ENCODE peak calls at places on chromosomes 12 and 14, in four cellular contexts. One of them, this sample, is unnamed.

GRCh38 chr12:71194657-71195056 is 36.9 kb upstream of the TSPAN8 start:
- DNase-seq in transverse colon: no peak
- DNase-seq in astrocyte: peak; percentile 8
- DNase-seq in right lobe of liver: no peak
- DNase-seq in this sample: no peak

GRCh38 chr14:87405563-87405962 is 587.4 kb downstream of the GALC start:
- DNase-seq in astrocyte: no peak
- DNase-seq in transverse colon: no peak
- DNase-seq in right lobe of liver: no peak
- DNase-seq in this sample: no peak

GRCh38 chr14:69580009-69580577 is 5.4 kb upstream of the CCDC177 start:
- DNase-seq in transverse colon: no peak
- DNase-seq in astrocyte: peak; percentile 91
- DNase-seq in right lobe of liver: no peak
- DNase-seq in this sample: no peak

GRCh38 chr12:82554529-82554928 is 132.2 kb upstream of the TMTC2 start:
- DNase-seq in right lobe of liver: no peak
- DNase-seq in transverse colon: no peak
- DNase-seq in astrocyte: peak; percentile 12
- DNase-seq in this sample: no peak

GRCh38 chr12:102962532-102962931 is 5.1 kb downstream of the ASCL1 start:
- DNase-seq in astrocyte: no peak
- DNase-seq in transverse colon: no peak
- DNase-seq in right lobe of liver: no peak
- DNase-seq in this sample: no peak

GRCh38 chr12:120830052-120830940 is 73.9 kb downstream of the SPPL3 start:
- DNase-seq in right lobe of liver: no peak
- DNase-seq in astrocyte: no peak
- DNase-seq in transverse colon: no peak
- DNase-seq in this sample: no peak

GRCh38 chr14:56760164-56760914 is 49.9 kb downstream of the OTX2 start:
- DNase-seq in transverse colon: no peak
- DNase-seq in astrocyte: no peak
- DNase-seq in right lobe of liver: no peak
- DNase-seq in this sample: no peak

GRCh38 chr14:85252011-85252410 is 277.9 kb upstream of the FLRT2 start:
- DNase-seq in astrocyte: peak; percentile 60
- DNase-seq in right lobe of liver: no peak
- DNase-seq in transverse colon: no peak
- DNase-seq in this sample: no peak

GRCh38 chr12:132489078-132489601 is 811 bp upstream of the FBRSL1 start:
- DNase-seq in astrocyte: no peak
- DNase-seq in right lobe of liver: peak; percentile 74
- DNase-seq in transverse colon: peak; percentile 68
- DNase-seq in this sample: peak; percentile 59

GRCh38 chr12:67758119-67758873 is 109.8 kb downstream of the DYRK2 start:
- DNase-seq in transverse colon: no peak
- DNase-seq in astrocyte: no peak
- DNase-seq in right lobe of liver: no peak
- DNase-seq in this sample: peak; percentile 25

GRCh38 chr12:117552971-117553370 is 191.5 kb upstream of the NOS1 start:
- DNase-seq in right lobe of liver: no peak
- DNase-seq in astrocyte: no peak
- DNase-seq in transverse colon: no peak
- DNase-seq in this sample: no peak

GRCh38 chr12:16272222-16272621 is 5.3 kb downstream of the SLC15A5 start:
- DNase-seq in transverse colon: no peak
- DNase-seq in right lobe of liver: no peak
- DNase-seq in astrocyte: no peak
- DNase-seq in this sample: no peak

GRCh38 chr12:62259311-62259992 is 752 bp upstream of the USP15 start:
- DNase-seq in astrocyte: no peak
- DNase-seq in transverse colon: peak; percentile 10
- DNase-seq in right lobe of liver: no peak
- DNase-seq in this sample: no peak

GRCh38 chr12:32947203-32947795 is 50.7 kb upstream of the PKP2 start:
- DNase-seq in transverse colon: no peak
- DNase-seq in astrocyte: no peak
- DNase-seq in right lobe of liver: no peak
- DNase-seq in this sample: no peak

GRCh38 chr12:88639361-88639760 is 59.1 kb upstream of the KITLG start:
- DNase-seq in transverse colon: no peak
- DNase-seq in astrocyte: peak; percentile 64
- DNase-seq in right lobe of liver: no peak
- DNase-seq in this sample: no peak

GRCh38 chr12:15446798-15447197 is 124.5 kb downstream of the PTPRO start:
- DNase-seq in astrocyte: peak; percentile 57
- DNase-seq in right lobe of liver: no peak
- DNase-seq in transverse colon: no peak
- DNase-seq in this sample: no peak

GRCh38 chr12:42262271-42262670 is 24.2 kb upstream of the YAF2 start:
- DNase-seq in transverse colon: no peak
- DNase-seq in astrocyte: no peak
- DNase-seq in right lobe of liver: no peak
- DNase-seq in this sample: no peak

GRCh38 chr12:59699408-59700144 is 103.7 kb downstream of the SLC16A7 start:
- DNase-seq in transverse colon: no peak
- DNase-seq in right lobe of liver: no peak
- DNase-seq in astrocyte: peak; percentile 73
- DNase-seq in this sample: no peak

GRCh38 chr14:50531595-50532501 is 521 bp downstream of the MAP4K5 start:
- DNase-seq in transverse colon: peak; percentile 51
- DNase-seq in right lobe of liver: peak; percentile 64
- DNase-seq in astrocyte: no peak
- DNase-seq in this sample: peak; percentile 70

GRCh38 chr14:28635387-28635786 is 131.2 kb upstream of the FOXG1 start:
- DNase-seq in astrocyte: peak; percentile 14
- DNase-seq in transverse colon: no peak
- DNase-seq in right lobe of liver: no peak
- DNase-seq in this sample: peak; percentile 2

GRCh38 chr14:97178781-97179180 is 381.6 kb downstream of the VRK1 start:
- DNase-seq in right lobe of liver: no peak
- DNase-seq in transverse colon: no peak
- DNase-seq in astrocyte: peak; percentile 34
- DNase-seq in this sample: no peak

GRCh38 chr14:68678471-68678870 is 114.4 kb downstream of the ZFP36L1 start:
- DNase-seq in transverse colon: no peak
- DNase-seq in right lobe of liver: no peak
- DNase-seq in astrocyte: no peak
- DNase-seq in this sample: no peak

GRCh38 chr12:34396861-34397590 is 374.7 kb downstream of the ALG10 start:
- DNase-seq in right lobe of liver: peak; percentile 28
- DNase-seq in transverse colon: peak; percentile 2
- DNase-seq in astrocyte: no peak
- DNase-seq in this sample: no peak

GRCh38 chr14:70785556-70785955 is 23.8 kb downstream of the MAP3K9 start:
- DNase-seq in transverse colon: no peak
- DNase-seq in astrocyte: no peak
- DNase-seq in right lobe of liver: no peak
- DNase-seq in this sample: no peak

GRCh38 chr12:119229205-119229604 is 50.5 kb downstream of the HSPB8 start:
- DNase-seq in transverse colon: no peak
- DNase-seq in astrocyte: no peak
- DNase-seq in right lobe of liver: no peak
- DNase-seq in this sample: no peak

GRCh38 chr14:55585854-55586253 is 5.8 kb downstream of the KTN1 start:
- DNase-seq in astrocyte: peak; percentile 64
- DNase-seq in right lobe of liver: no peak
- DNase-seq in transverse colon: no peak
- DNase-seq in this sample: no peak

GRCh38 chr14:103676881-103677675 is 38.2 kb downstream of the XRCC3 start:
- DNase-seq in transverse colon: no peak
- DNase-seq in right lobe of liver: no peak
- DNase-seq in astrocyte: no peak
- DNase-seq in this sample: no peak

GRCh38 chr12:54140958-54141388 is 47.8 kb downstream of the SMUG1 start:
- DNase-seq in right lobe of liver: no peak
- DNase-seq in astrocyte: no peak
- DNase-seq in transverse colon: no peak
- DNase-seq in this sample: no peak

GRCh38 chr12:129676411-129676810 is 227.4 kb downstream of the TMEM132D start:
- DNase-seq in astrocyte: no peak
- DNase-seq in transverse colon: no peak
- DNase-seq in right lobe of liver: no peak
- DNase-seq in this sample: no peak

GRCh38 chr12:77433799-77434198 is 368.4 kb upstream of the E2F7 start:
- DNase-seq in transverse colon: no peak
- DNase-seq in astrocyte: peak; percentile 69
- DNase-seq in right lobe of liver: no peak
- DNase-seq in this sample: no peak

GRCh38 chr12:2623472-2623871 is 171.3 kb upstream of the FKBP4 start:
- DNase-seq in transverse colon: no peak
- DNase-seq in right lobe of liver: no peak
- DNase-seq in astrocyte: no peak
- DNase-seq in this sample: no peak

GRCh38 chr14:25431211-25432076 is 381.5 kb upstream of the STXBP6 start:
- DNase-seq in astrocyte: no peak
- DNase-seq in right lobe of liver: peak; percentile 56
- DNase-seq in transverse colon: peak; percentile 19
- DNase-seq in this sample: no peak

GRCh38 chr14:93073366-93073722 is 42.4 kb downstream of the ITPK1 start:
- DNase-seq in transverse colon: peak; percentile 47
- DNase-seq in right lobe of liver: no peak
- DNase-seq in astrocyte: no peak
- DNase-seq in this sample: no peak

GRCh38 chr14:38003746-38004609 is 203.7 kb upstream of the SSTR1 start:
- DNase-seq in astrocyte: no peak
- DNase-seq in transverse colon: no peak
- DNase-seq in right lobe of liver: no peak
- DNase-seq in this sample: no peak

GRCh38 chr12:123231931-123232330 is 1.0 kb downstream of the MPHOSPH9 start:
- DNase-seq in right lobe of liver: no peak
- DNase-seq in astrocyte: no peak
- DNase-seq in transverse colon: no peak
- DNase-seq in this sample: no peak
- H3K27me3 ChIP-seq in right lobe of liver: no peaks in the 10 kb centered on the region
- H3K27me3 ChIP-seq in astrocyte: no peaks in the 10 kb centered on the region
- H3K27me3 ChIP-seq in transverse colon: no peaks in the 10 kb centered on the region
- H3K27me3 ChIP-seq in this sample: no peaks in the 10 kb centered on the region

GRCh38 chr12:101935769-101936741 is 58.7 kb downstream of the DRAM1 start:
- DNase-seq in astrocyte: peak; percentile 97
- DNase-seq in transverse colon: peak; percentile 24
- DNase-seq in right lobe of liver: no peak
- DNase-seq in this sample: peak; percentile 68
- TF ChIP-seq CTCF in astrocyte: no peak
- TF ChIP-seq CTCF in transverse colon: no peak
- TF ChIP-seq CTCF in right lobe of liver: no peak
- TF ChIP-seq CTCF in this sample: no peak

GRCh38 chr14:61406198-61406597 is 84.8 kb downstream of the PRKCH start:
- DNase-seq in astrocyte: no peak
- DNase-seq in transverse colon: no peak
- DNase-seq in right lobe of liver: no peak
- DNase-seq in this sample: no peak
- H3K4me3 ChIP-seq in astrocyte: no peak overlapping the region
- H3K4me3 ChIP-seq in transverse colon: no peak overlapping the region
- H3K4me3 ChIP-seq in right lobe of liver: no peak overlapping the region
- H3K4me3 ChIP-seq in this sample: no peak overlapping the region

GRCh38 chr12:49094966-49095365 is 365 bp upstream of the DHH start:
- DNase-seq in astrocyte: no peak
- DNase-seq in transverse colon: no peak
- DNase-seq in right lobe of liver: no peak
- DNase-seq in this sample: no peak
- H3K27me3 ChIP-seq in astrocyte: peaks cover 44% of the 10 kb centered on the region
- H3K27me3 ChIP-seq in transverse colon: peaks cover 51% of the 10 kb centered on the region
- H3K27me3 ChIP-seq in right lobe of liver: no peaks in the 10 kb centered on the region
- H3K27me3 ChIP-seq in this sample: no peaks in the 10 kb centered on the region

GRCh38 chr12:5433081-5433839 is 1.4 kb downstream of the NTF3 start:
- DNase-seq in transverse colon: no peak
- DNase-seq in astrocyte: no peak
- DNase-seq in right lobe of liver: peak; percentile 80
- DNase-seq in this sample: no peak
- TF ChIP-seq CTCF in transverse colon: no peak
- TF ChIP-seq CTCF in astrocyte: no peak
- TF ChIP-seq CTCF in right lobe of liver: no peak
- TF ChIP-seq CTCF in this sample: no peak

GRCh38 chr14:65424531-65424930 is 12.0 kb downstream of the FUT8 start:
- DNase-seq in right lobe of liver: no peak
- DNase-seq in transverse colon: no peak
- DNase-seq in astrocyte: no peak
- DNase-seq in this sample: no peak

GRCh38 chr14:65422093-65422834 is 9.7 kb downstream of the FUT8 start:
- DNase-seq in astrocyte: peak; percentile 39
- DNase-seq in right lobe of liver: no peak
- DNase-seq in transverse colon: no peak
- DNase-seq in this sample: no peak

GRCh38 chr14:65419593-65420252 is 7.2 kb downstream of the FUT8 start:
- DNase-seq in right lobe of liver: no peak
- DNase-seq in transverse colon: no peak
- DNase-seq in astrocyte: no peak
- DNase-seq in this sample: no peak

GRCh38 chr14:65423986-65424385 is 11.5 kb downstream of the FUT8 start:
- DNase-seq in astrocyte: no peak
- DNase-seq in transverse colon: no peak
- DNase-seq in right lobe of liver: no peak
- DNase-seq in this sample: no peak

DNA sequence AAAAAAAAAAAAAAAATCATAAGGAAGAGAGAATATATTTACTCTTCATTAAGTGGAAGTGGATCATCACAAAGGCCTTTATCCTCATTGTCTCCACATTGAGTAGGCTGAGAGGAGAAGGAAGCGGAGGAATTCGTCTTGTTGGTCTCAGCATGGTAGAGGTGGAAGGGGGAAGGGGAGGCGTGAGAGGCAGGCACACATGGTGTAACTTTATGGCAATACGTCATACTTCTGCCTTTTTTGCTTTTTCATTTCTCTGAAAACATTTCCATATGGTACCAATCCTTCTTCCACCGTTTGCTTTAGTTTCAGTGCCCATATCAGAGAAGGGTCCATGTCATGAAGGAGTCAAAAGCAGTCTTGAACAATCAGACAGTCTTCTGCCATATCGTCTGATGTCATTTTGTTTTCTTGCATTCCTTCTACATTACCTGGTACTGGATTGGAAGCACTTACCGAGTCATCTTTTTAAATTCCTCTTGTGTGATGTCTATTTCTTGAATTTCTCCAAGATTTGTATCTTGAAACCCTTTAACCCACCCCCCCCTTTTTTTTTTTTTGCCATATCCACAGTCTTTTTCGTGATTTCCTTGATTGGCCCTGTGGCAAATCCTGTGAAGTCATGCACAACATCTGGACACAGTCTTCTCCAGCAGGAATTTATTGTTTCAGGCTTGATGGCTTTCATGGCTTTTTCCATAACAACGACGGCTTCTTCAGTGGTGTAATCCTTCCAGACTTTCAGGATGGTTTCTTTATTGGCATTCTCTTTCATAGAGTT is 8.9 kb downstream of the FUT8 start:
- DNase-seq in transverse colon: no peak
- DNase-seq in astrocyte: peak; percentile 87
- DNase-seq in right lobe of liver: no peak
- DNase-seq in this sample: no peak
- H3K4me3 ChIP-seq in transverse colon: no peak overlapping the region
- H3K4me3 ChIP-seq in astrocyte: no peak overlapping the region
- H3K4me3 ChIP-seq in right lobe of liver: no peak overlapping the region
- H3K4me3 ChIP-seq in this sample: no peak overlapping the region